ENCODE peak calls at places on chromosomes 3 and 15, in nine cellular contexts. I is GM03348; F is KG1; P is NCI-H2171 treated with DMSO at 0.1 percent for 48 hours; T is HT-29; S is RWPE2; Z is left ventricle myocardium superior; C is CD4-positive, alpha-beta T cell; L is D721Med. R is an unnamed sample.

GRCh38 chr15:68277131-68277604 is 377 bp upstream of the FEM1B start:
- DNase-seq in Z (no peak), T (peak; percentile 61), C (no peak), S (no peak), F (peak; percentile 80), I (peak; percentile 36), P (peak; percentile 85), L (peak; percentile 24), R (peak; percentile 75)

GRCh38 chr3:37847689-37848088 is 14.0 kb upstream of the CTDSPL start:
- DNase-seq in I (no peak), S (no peak), C (no peak), L (no peak), P (no peak), T (no peak), Z (no peak), F (no peak), R (no peak)

GRCh38 chr3:187880438-187880837 is 135.2 kb upstream of the BCL6 start:
- DNase-seq in C (no peak), P (no peak), Z (no peak), T (no peak), I (peak; percentile 19), F (no peak), L (no peak), S (no peak), R (no peak)

GRCh38 chr15:64739216-64739976 is 36.0 kb downstream of the RBPMS2 start:
- DNase-seq in I (no peak), C (no peak), F (no peak), T (no peak), L (no peak), S (no peak), Z (peak; percentile 50), P (no peak), R (no peak)

GRCh38 chr3:71128951-71129350 is 454.6 kb downstream of the FOXP1 start:
- DNase-seq in F (no peak), S (no peak), T (peak; percentile 67), L (no peak), P (no peak), I (no peak), C (no peak), Z (no peak), R (no peak)

GRCh38 chr3:128426128-128426921 is 40.4 kb downstream of the DNAJB8 start:
- DNase-seq in L (peak; percentile 89), I (peak; percentile 95), S (no peak), Z (peak; percentile 72), C (peak; percentile 69), T (peak; percentile 82), F (no peak), P (peak; percentile 19), R (peak; percentile 23)

GRCh38 chr3:12967751-12968209 is 105.4 kb downstream of the IQSEC1 start:
- DNase-seq in P (no peak), L (peak; percentile 97), S (peak; percentile 89), F (peak; percentile 63), I (peak; percentile 100), C (peak; percentile 90), Z (peak; percentile 96), T (peak; percentile 61), R (peak; percentile 84)

GRCh38 chr3:33578325-33579180 is 138.3 kb upstream of the UBP1 start:
- DNase-seq in S (no peak), C (no peak), I (peak; percentile 36), T (no peak), L (no peak), F (no peak), Z (no peak), P (no peak), R (no peak)

GRCh38 chr15:91992940-91993339 is 139.4 kb downstream of the SLCO3A1 start:
- DNase-seq in I (no peak), S (no peak), P (no peak), F (no peak), T (no peak), Z (no peak), L (no peak), C (no peak), R (no peak)

R was measured in Kasumi-1.